ENCODE peak calls at places on chromosomes 4 and X, in eight cellular contexts. One of them, this sample, is unnamed.

GRCh38 chrX:154436597-154437397 is at the start of gene GDI1:
- DNase-seq in choroid plexus epithelial cell: no peak
- DNase-seq in Right ventricle myocardium superior: peak
- DNase-seq in activated CD4-positive, alpha-beta memory T cell treated with anti-CD3 and anti-CD28 coated beads for 36 hours: peak
- DNase-seq in HEK293T: peak
- DNase-seq in substantia nigra: peak
- DNase-seq in lower leg skin: no peak
- DNase-seq in mesenchymal stem cell: peak
- DNase-seq in this sample: peak

GRCh38 chrX:49209434-49210251 is 9.7 kb upstream of the SYP start:
- DNase-seq in lower leg skin: no peak
- DNase-seq in mesenchymal stem cell: no peak
- DNase-seq in Right ventricle myocardium superior: no peak
- DNase-seq in substantia nigra: no peak
- DNase-seq in activated CD4-positive, alpha-beta memory T cell treated with anti-CD3 and anti-CD28 coated beads for 36 hours: no peak
- DNase-seq in choroid plexus epithelial cell: no peak
- DNase-seq in HEK293T: no peak
- DNase-seq in this sample: no peak

GRCh38 chr4:144582105-144582850 is 63.7 kb upstream of the HHIP start:
- DNase-seq in Right ventricle myocardium superior: no peak
- DNase-seq in HEK293T: no peak
- DNase-seq in mesenchymal stem cell: no peak
- DNase-seq in substantia nigra: no peak
- DNase-seq in activated CD4-positive, alpha-beta memory T cell treated with anti-CD3 and anti-CD28 coated beads for 36 hours: no peak
- DNase-seq in lower leg skin: no peak
- DNase-seq in choroid plexus epithelial cell: peak
- DNase-seq in this sample: no peak

GRCh38 chrX:15525664-15526416 is 25.2 kb downstream of the BMX start:
- DNase-seq in lower leg skin: no peak
- DNase-seq in mesenchymal stem cell: no peak
- DNase-seq in activated CD4-positive, alpha-beta memory T cell treated with anti-CD3 and anti-CD28 coated beads for 36 hours: no peak
- DNase-seq in HEK293T: no peak
- DNase-seq in substantia nigra: no peak
- DNase-seq in Right ventricle myocardium superior: no peak
- DNase-seq in choroid plexus epithelial cell: no peak
- DNase-seq in this sample: no peak

GRCh38 chrX:39652336-39652735 is 445.4 kb downstream of the BCOR start:
- DNase-seq in activated CD4-positive, alpha-beta memory T cell treated with anti-CD3 and anti-CD28 coated beads for 36 hours: peak
- DNase-seq in substantia nigra: peak
- DNase-seq in choroid plexus epithelial cell: peak
- DNase-seq in lower leg skin: no peak
- DNase-seq in mesenchymal stem cell: no peak
- DNase-seq in HEK293T: peak
- DNase-seq in Right ventricle myocardium superior: no peak
- DNase-seq in this sample: no peak

GRCh38 chrX:25049347-25049746 is 33.6 kb upstream of the ARX start:
- DNase-seq in HEK293T: no peak
- DNase-seq in choroid plexus epithelial cell: peak
- DNase-seq in Right ventricle myocardium superior: no peak
- DNase-seq in substantia nigra: no peak
- DNase-seq in lower leg skin: no peak
- DNase-seq in mesenchymal stem cell: no peak
- DNase-seq in activated CD4-positive, alpha-beta memory T cell treated with anti-CD3 and anti-CD28 coated beads for 36 hours: no peak
- DNase-seq in this sample: no peak

GRCh38 chr4:189204616-189205015 is 736.1 kb upstream of the FRG1 start:
- DNase-seq in substantia nigra: no peak
- DNase-seq in Right ventricle myocardium superior: no peak
- DNase-seq in lower leg skin: no peak
- DNase-seq in mesenchymal stem cell: no peak
- DNase-seq in activated CD4-positive, alpha-beta memory T cell treated with anti-CD3 and anti-CD28 coated beads for 36 hours: no peak
- DNase-seq in HEK293T: no peak
- DNase-seq in choroid plexus epithelial cell: no peak
- DNase-seq in this sample: no peak

GRCh38 chr4:19992694-19993093 is 259.0 kb upstream of the SLIT2 start:
- DNase-seq in lower leg skin: no peak
- DNase-seq in choroid plexus epithelial cell: no peak
- DNase-seq in substantia nigra: no peak
- DNase-seq in HEK293T: no peak
- DNase-seq in activated CD4-positive, alpha-beta memory T cell treated with anti-CD3 and anti-CD28 coated beads for 36 hours: no peak
- DNase-seq in mesenchymal stem cell: no peak
- DNase-seq in Right ventricle myocardium superior: no peak
- DNase-seq in this sample: no peak

GRCh38 chrX:30930679-30931078 is 41.6 kb upstream of the TAB3 start:
- DNase-seq in HEK293T: no peak
- DNase-seq in choroid plexus epithelial cell: no peak
- DNase-seq in substantia nigra: no peak
- DNase-seq in lower leg skin: no peak
- DNase-seq in Right ventricle myocardium superior: no peak
- DNase-seq in mesenchymal stem cell: no peak
- DNase-seq in activated CD4-positive, alpha-beta memory T cell treated with anti-CD3 and anti-CD28 coated beads for 36 hours: no peak
- DNase-seq in this sample: no peak